ENCODE peak calls at places on chromosome 2, in four cellular contexts. One of them, this sample, is unnamed.

GRCh38 chr2:61549546-61549945 is 11.4 kb upstream of the XPO1 start:
- DNase-seq in H1: no peak
- DNase-seq in GM12878: no peak
- DNase-seq in HEK293T: no peak
- DNase-seq in this sample: no peak

GRCh38 chr2:233867993-233868532 is at the start of gene MSL3B:
- DNase-seq in H1: peak
- DNase-seq in GM12878: no peak
- DNase-seq in HEK293T: peak
- DNase-seq in this sample: no peak

GRCh38 chr2:127355407-127356008 is 32.3 kb downstream of the MAP3K2 start:
- DNase-seq in H1: no peak
- DNase-seq in GM12878: no peak
- DNase-seq in HEK293T: no peak
- DNase-seq in this sample: no peak

GRCh38 chr2:25936889-25937545 is 45.3 kb downstream of the KIF3C start:
- DNase-seq in H1: no peak
- DNase-seq in GM12878: no peak
- DNase-seq in HEK293T: no peak
- DNase-seq in this sample: no peak

GRCh38 chr2:36301843-36302242 is 53.7 kb upstream of the CRIM1 start:
- DNase-seq in H1: no peak
- DNase-seq in GM12878: no peak
- DNase-seq in HEK293T: no peak
- DNase-seq in this sample: no peak

GRCh38 chr2:134372611-134373131 is 118.8 kb downstream of the MGAT5 start:
- DNase-seq in H1: no peak
- DNase-seq in GM12878: no peak
- DNase-seq in HEK293T: no peak
- DNase-seq in this sample: no peak

GRCh38 chr2:133780099-133780996 is 212.1 kb upstream of the NCKAP5 start:
- DNase-seq in H1: peak
- DNase-seq in GM12878: peak
- DNase-seq in HEK293T: peak
- DNase-seq in this sample: peak

GRCh38 chr2:172698041-172698863 is 37.4 kb upstream of the RAPGEF4 start:
- DNase-seq in H1: no peak
- DNase-seq in GM12878: peak
- DNase-seq in HEK293T: peak
- DNase-seq in this sample: no peak

GRCh38 chr2:119408221-119408619 is 23.4 kb upstream of the TMEM37 start:
- DNase-seq in H1: no peak
- DNase-seq in GM12878: no peak
- DNase-seq in HEK293T: no peak
- DNase-seq in this sample: no peak

GRCh38 chr2:119004602-119005001 is 62.6 kb downstream of the MARCO start:
- DNase-seq in H1: no peak
- DNase-seq in GM12878: no peak
- DNase-seq in HEK293T: no peak
- DNase-seq in this sample: no peak

GRCh38 chr2:7681852-7682461 is 764.7 kb downstream of the RNF144A start:
- DNase-seq in H1: no peak
- DNase-seq in GM12878: no peak
- DNase-seq in HEK293T: no peak
- DNase-seq in this sample: no peak

GRCh38 chr2:169526451-169526850 is 16.9 kb downstream of the KLHL41 start:
- DNase-seq in H1: no peak
- DNase-seq in GM12878: no peak
- DNase-seq in HEK293T: no peak
- DNase-seq in this sample: no peak

GRCh38 chr2:9144617-9145016 is 62.0 kb upstream of the ASAP2 start:
- DNase-seq in H1: no peak
- DNase-seq in GM12878: no peak
- DNase-seq in HEK293T: no peak
- DNase-seq in this sample: no peak

GRCh38 chr2:109410021-109410815 is 203.5 kb downstream of the SEPTIN10 start:
- DNase-seq in H1: no peak
- DNase-seq in GM12878: no peak
- DNase-seq in HEK293T: peak
- DNase-seq in this sample: peak

GRCh38 chr2:225076125-225076524 is 33.9 kb upstream of the DOCK10 start:
- DNase-seq in H1: no peak
- DNase-seq in GM12878: no peak
- DNase-seq in HEK293T: no peak
- DNase-seq in this sample: no peak

GRCh38 chr2:47559079-47559684 is 156.2 kb downstream of the MSH2 start:
- DNase-seq in H1: no peak
- DNase-seq in GM12878: no peak
- DNase-seq in HEK293T: no peak
- DNase-seq in this sample: no peak

GRCh38 chr2:37877457-37878315 is 47.4 kb upstream of the RMDN2 start:
- DNase-seq in H1: no peak
- DNase-seq in GM12878: no peak
- DNase-seq in HEK293T: peak
- DNase-seq in this sample: no peak

GRCh38 chr2:203018181-203018580 is 3.5 kb downstream of the NBEAL1 start:
- DNase-seq in H1: no peak
- DNase-seq in GM12878: peak
- DNase-seq in HEK293T: no peak
- DNase-seq in this sample: no peak

GRCh38 chr2:29865512-29865911 is 55.9 kb downstream of the ALK start:
- DNase-seq in H1: no peak
- DNase-seq in GM12878: peak
- DNase-seq in HEK293T: no peak
- DNase-seq in this sample: no peak
- TF ChIP-seq SUZ12 in H1: no peak
- TF ChIP-seq SUZ12 in GM12878: no peak
- TF ChIP-seq SUZ12 in HEK293T: no peak
- TF ChIP-seq SUZ12 in this sample: no peak

GRCh38 chr2:227602358-227602757 is 3.7 kb downstream of the SCYGR2 start:
- DNase-seq in H1: no peak
- DNase-seq in GM12878: no peak
- DNase-seq in HEK293T: no peak
- DNase-seq in this sample: no peak

GRCh38 chr2:227592694-227593387 is 5.9 kb upstream of the SCYGR2 start:
- DNase-seq in H1: no peak
- DNase-seq in GM12878: no peak
- DNase-seq in HEK293T: no peak
- DNase-seq in this sample: no peak

GRCh38 chr2:227595797-227596196 is 2.9 kb upstream of the SCYGR2 start:
- DNase-seq in H1: no peak
- DNase-seq in GM12878: no peak
- DNase-seq in HEK293T: no peak
- DNase-seq in this sample: no peak

DNA sequence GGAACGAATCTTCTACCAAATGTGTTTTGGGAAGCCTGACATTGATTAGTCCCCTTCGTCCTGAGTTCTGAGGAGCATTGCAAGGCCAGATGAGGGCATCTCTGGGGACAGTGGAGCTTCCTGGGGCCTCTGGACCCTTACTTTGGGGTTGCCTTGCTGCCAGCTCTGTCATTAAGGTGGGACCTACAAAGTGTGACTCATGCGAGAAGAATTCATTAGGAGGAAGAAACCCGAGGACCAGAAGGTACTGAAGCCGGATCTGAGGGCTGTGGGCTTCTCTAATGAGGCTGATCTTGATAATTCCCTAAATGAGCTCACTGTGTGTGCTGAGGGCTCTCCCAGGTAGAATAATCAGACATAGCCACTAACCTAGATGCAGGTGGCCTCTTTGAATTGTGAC is 700 bp upstream of the SCYGR2 start:
- DNase-seq in H1: no peak
- DNase-seq in GM12878: no peak
- DNase-seq in HEK293T: no peak
- DNase-seq in this sample: peak
- TF ChIP-seq SUZ12 in H1: no peak
- TF ChIP-seq SUZ12 in GM12878: no peak
- TF ChIP-seq SUZ12 in HEK293T: no peak
- TF ChIP-seq SUZ12 in this sample: no peak

GRCh38 chr2:131517106-131517831 is 10.4 kb upstream of the CCDC74A start:
- DNase-seq in H1: no peak
- DNase-seq in GM12878: no peak
- DNase-seq in HEK293T: no peak
- DNase-seq in this sample: no peak

GRCh38 chr2:131519466-131519865 is 8.2 kb upstream of the CCDC74A start:
- DNase-seq in H1: no peak
- DNase-seq in GM12878: no peak
- DNase-seq in HEK293T: no peak
- DNase-seq in this sample: no peak

GRCh38 chr2:131521961-131522781 is 5.5 kb upstream of the CCDC74A start:
- DNase-seq in H1: peak
- DNase-seq in GM12878: no peak
- DNase-seq in HEK293T: no peak
- DNase-seq in this sample: no peak

GRCh38 chr2:131516011-131516410 is 11.7 kb upstream of the CCDC74A start:
- DNase-seq in H1: no peak
- DNase-seq in GM12878: no peak
- DNase-seq in HEK293T: no peak
- DNase-seq in this sample: no peak

DNA sequence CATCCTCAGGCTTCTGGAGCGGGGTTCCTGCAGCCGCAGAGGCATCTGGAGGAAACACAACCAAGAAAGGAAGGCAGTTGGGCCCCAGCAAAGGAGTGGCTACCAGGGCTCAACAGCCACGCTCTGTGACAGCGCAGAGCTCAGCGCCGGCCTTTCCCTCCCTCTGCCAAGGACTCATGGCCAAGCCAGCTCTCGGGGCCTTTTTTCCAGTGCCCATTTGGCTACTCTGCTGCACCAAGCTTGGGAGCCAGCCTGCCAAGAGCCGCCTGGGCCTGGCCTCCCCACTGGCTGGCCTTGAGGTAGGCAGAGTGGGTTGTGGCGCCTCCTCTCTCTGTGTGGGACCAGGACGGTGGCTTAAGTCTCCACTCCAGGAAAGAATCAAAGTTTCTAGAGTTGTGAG is 7.2 kb upstream of the CCDC74A start:
- DNase-seq in H1: no peak
- DNase-seq in GM12878: no peak
- DNase-seq in HEK293T: no peak
- DNase-seq in this sample: no peak
- TF ChIP-seq SUZ12 in H1: no peak
- TF ChIP-seq SUZ12 in GM12878: no peak
- TF ChIP-seq SUZ12 in HEK293T: no peak
- TF ChIP-seq SUZ12 in this sample: no peak

GRCh38 chr2:24489942-24490673 is 946 bp upstream of the NCOA1 start:
- DNase-seq in H1: peak
- DNase-seq in GM12878: no peak
- DNase-seq in HEK293T: peak
- DNase-seq in this sample: no peak
- TF ChIP-seq SUZ12 in H1: no peak
- TF ChIP-seq SUZ12 in GM12878: no peak
- TF ChIP-seq SUZ12 in HEK293T: no peak
- TF ChIP-seq SUZ12 in this sample: no peak

DNA sequence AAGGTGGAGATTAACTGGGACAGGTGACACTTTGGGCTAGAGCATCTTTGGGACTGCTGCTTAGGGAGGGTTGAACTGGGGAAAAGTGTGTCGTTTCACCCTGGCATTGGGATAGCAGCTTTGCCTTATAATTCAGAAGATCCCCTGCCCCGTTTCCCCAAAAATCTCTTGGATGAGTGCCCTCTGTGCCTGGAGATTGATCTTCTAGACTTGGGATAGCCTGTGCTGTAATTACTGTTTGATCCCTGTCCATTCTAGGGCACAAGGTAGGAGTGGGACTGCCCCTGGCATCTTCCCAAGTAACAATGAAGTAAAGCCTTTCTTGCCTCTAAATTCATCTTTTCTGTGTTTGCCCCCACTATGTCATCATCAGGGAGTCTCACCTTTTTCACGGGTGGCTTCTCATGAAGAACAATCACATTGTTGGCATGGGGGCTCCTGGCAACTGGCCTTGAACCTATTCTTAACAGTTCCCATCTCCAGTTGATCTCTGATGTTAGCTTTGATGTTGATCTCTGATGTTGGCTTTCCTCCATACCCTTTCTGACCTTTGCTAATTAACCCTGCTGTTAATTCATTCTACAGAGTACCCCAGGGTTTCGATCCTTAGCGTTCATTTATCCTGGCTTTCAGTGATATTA is 21.6 kb downstream of the MTHFD2 start:
- DNase-seq in H1: peak
- DNase-seq in GM12878: no peak
- DNase-seq in HEK293T: no peak
- DNase-seq in this sample: no peak
- TF ChIP-seq SUZ12 in H1: no peak
- TF ChIP-seq SUZ12 in GM12878: no peak
- TF ChIP-seq SUZ12 in HEK293T: no peak
- TF ChIP-seq SUZ12 in this sample: no peak

GRCh38 chr2:105156166-105156565 is 85.4 kb upstream of the GPR45 start:
- DNase-seq in H1: peak
- DNase-seq in GM12878: no peak
- DNase-seq in HEK293T: no peak
- DNase-seq in this sample: no peak

GRCh38 chr2:105144941-105145300 is 96.6 kb upstream of the GPR45 start:
- DNase-seq in H1: no peak
- DNase-seq in GM12878: no peak
- DNase-seq in HEK293T: no peak
- DNase-seq in this sample: no peak

GRCh38 chr2:105144128-105144940 is 97.2 kb upstream of the GPR45 start:
- DNase-seq in H1: no peak
- DNase-seq in GM12878: no peak
- DNase-seq in HEK293T: no peak
- DNase-seq in this sample: no peak

GRCh38 chr2:105149272-105149671 is 92.3 kb upstream of the GPR45 start:
- DNase-seq in H1: no peak
- DNase-seq in GM12878: no peak
- DNase-seq in HEK293T: no peak
- DNase-seq in this sample: no peak

DNA sequence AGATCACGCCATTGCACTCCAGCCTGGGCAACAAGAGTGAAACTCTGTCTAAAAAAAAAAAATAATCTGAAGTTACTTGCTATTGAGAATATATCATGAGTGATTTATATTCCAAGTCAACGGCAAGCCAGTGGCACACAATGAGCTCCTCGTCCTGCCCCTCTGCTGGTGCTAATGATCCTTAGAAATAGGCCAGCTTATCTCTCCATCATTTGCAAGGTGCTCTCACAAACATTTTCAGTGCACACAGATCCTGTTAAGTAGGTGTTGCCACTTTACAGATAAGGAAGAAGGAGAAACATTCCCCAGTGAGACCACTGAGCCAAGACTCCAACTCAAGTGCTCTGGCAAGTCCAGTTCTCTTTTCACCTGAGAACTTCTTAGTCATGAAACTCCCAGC is 91.3 kb upstream of the GPR45 start:
- DNase-seq in H1: no peak
- DNase-seq in GM12878: no peak
- DNase-seq in HEK293T: no peak
- DNase-seq in this sample: no peak
- TF ChIP-seq SUZ12 in H1: no peak
- TF ChIP-seq SUZ12 in GM12878: no peak
- TF ChIP-seq SUZ12 in HEK293T: no peak
- TF ChIP-seq SUZ12 in this sample: no peak